ENCODE peak calls at places on chromosomes 16 and 17, in eight cellular contexts. J, A, K, H, F, V, X and S are unnamed samples.

GRCh38 chr17:61362396-61362795 is 37.2 kb upstream of the TBX2 start:
- DNase-seq in J (no peak), A (no peak), K (no peak), H (no peak), F (no peak), V (no peak), X (no peak), S (no peak)

GRCh38 chr16:49930841-49931240 is 74.9 kb upstream of the ZNF423 start:
- DNase-seq in J (peak; percentile 34), A (no peak), K (no peak), H (no peak), F (no peak), V (no peak), X (no peak), S (no peak)

GRCh38 chr16:54935411-54936085 is 4.9 kb downstream of the IRX5 start:
- DNase-seq in J (no peak), A (no peak), K (no peak), H (no peak), F (no peak), V (no peak), X (no peak), S (peak; percentile 31)

GRCh38 chr17:39676198-39676819 is 8.1 kb downstream of the PNMT start:
- DNase-seq in J (peak; percentile 75), A (peak; percentile 78), K (no peak), H (no peak), F (no peak), V (no peak), X (peak; percentile 83), S (no peak)

GRCh38 chr16:49832177-49832576 is 23.7 kb downstream of the ZNF423 start:
- DNase-seq in J (no peak), A (peak; percentile 33), K (no peak), H (no peak), F (no peak), V (no peak), X (no peak), S (peak; percentile 33)

GRCh38 chr17:80861892-80862291 is 129.7 kb upstream of the CHMP6 start:
- DNase-seq in J (peak; percentile 87), A (no peak), K (peak; percentile 16), H (no peak), F (no peak), V (no peak), X (no peak), S (peak; percentile 30)

GRCh38 chr17:57597531-57598453 is 147.3 kb downstream of the CCDC182 start:
- DNase-seq in J (peak; percentile 66), A (peak; percentile 57), K (peak; percentile 86), H (peak; percentile 66), F (peak; percentile 19), V (peak; percentile 3), X (peak; percentile 72), S (peak; percentile 85)

GRCh38 chr17:75404223-75404738 is 1.2 kb downstream of the GRB2 start:
- DNase-seq in J (peak; percentile 83), A (peak; percentile 36), K (peak; percentile 94), H (peak; percentile 64), F (peak; percentile 24), V (peak; percentile 48), X (peak; percentile 68), S (peak; percentile 86)

GRCh38 chr16:2979669-2980226 is 498 bp downstream of the PKMYT1 start:
- DNase-seq in J (no peak), A (no peak), K (peak; percentile 11), H (no peak), F (no peak), V (no peak), X (peak; percentile 46), S (no peak)

GRCh38 chr16:85046472-85046916 is 18.9 kb downstream of the KIAA0513 start:
- DNase-seq in J (no peak), A (no peak), K (no peak), H (no peak), F (no peak), V (no peak), X (no peak), S (no peak)

GRCh38 chr16:50185005-50185505 is 31.9 kb downstream of the TENT4B start:
- DNase-seq in J (no peak), A (no peak), K (no peak), H (no peak), F (no peak), V (no peak), X (no peak), S (peak; percentile 82)

GRCh38 chr16:27174007-27174406 is 29.3 kb upstream of the KDM8 start:
- DNase-seq in J (peak; percentile 81), A (no peak), K (no peak), H (no peak), F (no peak), V (peak; percentile 27), X (no peak), S (no peak)

GRCh38 chr16:87897563-87898505 is 28.5 kb upstream of the SLC7A5 start:
- DNase-seq in J (peak; percentile 80), A (no peak), K (no peak), H (no peak), F (no peak), V (no peak), X (no peak), S (no peak)

GRCh38 chr17:35423761-35424160 is 8.5 kb downstream of the SLFN12 start:
- DNase-seq in J (no peak), A (no peak), K (no peak), H (no peak), F (no peak), V (no peak), X (no peak), S (peak; percentile 15)

GRCh38 chr17:79791354-79792123 is 5.3 kb downstream of the CBX8 start:
- DNase-seq in J (no peak), A (peak; percentile 8), K (no peak), H (peak; percentile 42), F (no peak), V (no peak), X (no peak), S (no peak)

GRCh38 chr17:61405047-61405685 is 5.5 kb downstream of the TBX2 start:
- DNase-seq in J (peak; percentile 58), A (no peak), K (peak; percentile 49), H (no peak), F (peak; percentile 56), V (no peak), X (no peak), S (no peak)

GRCh38 chr17:55564077-55564476 is 52.8 kb upstream of the SMIM36 start:
- DNase-seq in J (no peak), A (no peak), K (no peak), H (no peak), F (no peak), V (no peak), X (no peak), S (peak; percentile 51)